ENCODE peak calls at places on chromosomes 13 and 19, in six cellular contexts. Q is HL-60, M is H1, F is K562, N is GM12878, V is SK-N-SH. R is an unnamed sample.

GRCh38 chr19:42560731-42561130 is 32.5 kb upstream of the CEACAM1 start:
- DNase-seq in M (no peak), N (no peak), F (no peak), Q (no peak), V (no peak), R (no peak)

GRCh38 chr13:51549593-51549992 is 34.7 kb upstream of the WDFY2 start:
- DNase-seq in Q (no peak), V (no peak), F (no peak), M (no peak), N (no peak), R (no peak)

GRCh38 chr19:48999481-49000325 is 6.0 kb downstream of the RUVBL2 start:
- DNase-seq in F (peak), V (peak), Q (peak), M (peak), N (no peak), R (no peak)

GRCh38 chr13:45331981-45332830 is 8.8 kb downstream of the TPT1 start:
- DNase-seq in F (no peak), Q (peak), M (no peak), V (no peak), N (no peak), R (peak)

GRCh38 chr19:24048261-24048660 is 38.7 kb upstream of the ZNF254 start:
- DNase-seq in Q (no peak), V (no peak), N (no peak), M (no peak), F (no peak), R (no peak)

GRCh38 chr13:93216122-93216521 is 10.5 kb upstream of the GPC6 start:
- DNase-seq in F (peak), N (no peak), V (no peak), Q (no peak), M (peak), R (no peak)

GRCh38 chr19:7153008-7153407 is 83.5 kb downstream of the ZNF557 start:
- DNase-seq in M (no peak), N (no peak), F (no peak), Q (no peak), V (no peak), R (no peak)

GRCh38 chr13:70016116-70016515 is 91.5 kb upstream of the ATXN8OS start:
- DNase-seq in Q (no peak), F (no peak), N (no peak), V (no peak), M (no peak), R (no peak)

GRCh38 chr13:30847697-30848307 is 58.3 kb upstream of the MEDAG start:
- DNase-seq in N (peak), V (no peak), M (no peak), Q (no peak), F (no peak), R (no peak)

GRCh38 chr13:31334547-31334946 is 134.8 kb downstream of the B3GLCT start:
- DNase-seq in Q (peak), V (no peak), F (no peak), M (no peak), N (no peak), R (no peak)

GRCh38 chr13:51317262-51317661 is 22.2 kb upstream of the SERPINE3 start:
- DNase-seq in V (no peak), Q (no peak), F (no peak), M (no peak), N (no peak), R (no peak)

GRCh38 chr13:66037096-66037495 is 1193.0 kb downstream of the PCDH9 start:
- DNase-seq in N (no peak), Q (no peak), M (no peak), V (no peak), F (no peak), R (no peak)

GRCh38 chr19:6662692-6663091 is 7.3 kb downstream of the TNFSF14 start:
- DNase-seq in Q (no peak), M (no peak), V (no peak), F (no peak), N (no peak), R (no peak)

GRCh38 chr13:39536274-39536673 is 66.7 kb downstream of the LHFPL6 start:
- DNase-seq in M (no peak), Q (no peak), F (no peak), V (no peak), N (no peak), R (no peak)

GRCh38 chr13:59674616-59675015 is 489.1 kb downstream of the DIAPH3 start:
- DNase-seq in Q (no peak), N (no peak), V (no peak), F (no peak), M (no peak), R (no peak)

GRCh38 chr13:40351537-40352384 is 314.7 kb downstream of the FOXO1 start:
- DNase-seq in M (no peak), F (no peak), N (no peak), V (no peak), Q (no peak), R (peak)

GRCh38 chr13:108283110-108283509 is 13.6 kb downstream of the TNFSF13B start:
- DNase-seq in Q (no peak), N (no peak), F (no peak), V (no peak), M (no peak), R (no peak)

GRCh38 chr19:10093295-10094186 is 7.4 kb downstream of the SHFL start:
- DNase-seq in N (no peak), F (peak), M (no peak), Q (no peak), V (no peak), R (no peak)

DNA sequence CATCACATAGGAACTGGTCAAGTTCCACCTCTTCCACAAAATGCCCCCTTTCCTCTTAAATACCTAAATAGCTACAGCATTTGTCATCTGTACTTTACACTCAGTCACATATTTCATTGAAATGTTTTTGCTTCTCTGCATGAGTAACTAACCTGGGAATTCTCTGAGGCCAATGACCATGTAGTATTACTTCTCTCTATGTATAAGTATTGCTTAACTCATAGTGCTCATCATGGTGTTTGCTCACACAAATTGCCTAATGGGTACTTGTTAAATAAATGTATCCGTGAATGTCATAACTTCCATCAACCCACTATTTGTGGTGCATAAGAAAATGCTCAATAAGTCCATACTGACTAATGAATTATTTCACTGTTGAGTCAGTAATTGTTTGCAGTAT is 115.5 kb downstream of the FGF14 start:
- DNase-seq in Q (no peak), M (no peak), V (no peak), F (no peak), N (no peak), R (peak)
- TF ChIP-seq GABPA in Q (no peak), M (no peak), V (no peak), F (no peak), N (no peak), R (no peak)

GRCh38 chr13:113900646-113901045 is 36.8 kb upstream of the GAS6 start:
- DNase-seq in V (no peak), M (no peak), F (no peak), N (no peak), Q (no peak), R (no peak)

GRCh38 chr13:113898391-113898790 is 34.5 kb upstream of the GAS6 start:
- DNase-seq in F (no peak), M (no peak), N (no peak), V (no peak), Q (no peak), R (no peak)

GRCh38 chr13:113895436-113895835 is 31.6 kb upstream of the GAS6 start:
- DNase-seq in F (no peak), M (no peak), V (no peak), Q (no peak), N (no peak), R (no peak)

GRCh38 chr13:113897161-113897560 is 33.3 kb upstream of the GAS6 start:
- DNase-seq in M (no peak), N (no peak), V (no peak), Q (no peak), F (no peak), R (peak)

DNA sequence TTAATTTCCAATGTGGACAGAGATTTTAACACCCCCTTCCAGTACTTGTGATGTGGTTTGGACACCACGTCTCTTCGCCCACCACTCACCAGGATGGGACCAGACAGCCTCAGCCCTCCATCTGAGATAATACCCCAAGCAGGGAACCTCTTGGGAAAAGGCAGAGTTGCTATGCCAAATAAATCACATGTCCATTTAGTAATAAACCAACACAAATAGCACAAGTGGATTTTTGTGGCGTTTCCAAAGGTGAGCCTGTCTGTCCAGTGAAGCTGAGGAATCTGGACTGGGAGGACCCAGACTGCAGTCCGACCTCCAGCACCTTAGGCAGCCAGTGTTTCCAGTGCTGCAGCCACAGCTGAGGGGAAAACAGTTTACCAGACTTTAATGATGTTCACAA is 34.1 kb upstream of the GAS6 start:
- DNase-seq in N (no peak), M (no peak), V (no peak), Q (no peak), F (no peak), R (no peak)
- TF ChIP-seq GABPA in N (no peak), M (no peak), V (no peak), Q (no peak), F (no peak), R (no peak)

DNA sequence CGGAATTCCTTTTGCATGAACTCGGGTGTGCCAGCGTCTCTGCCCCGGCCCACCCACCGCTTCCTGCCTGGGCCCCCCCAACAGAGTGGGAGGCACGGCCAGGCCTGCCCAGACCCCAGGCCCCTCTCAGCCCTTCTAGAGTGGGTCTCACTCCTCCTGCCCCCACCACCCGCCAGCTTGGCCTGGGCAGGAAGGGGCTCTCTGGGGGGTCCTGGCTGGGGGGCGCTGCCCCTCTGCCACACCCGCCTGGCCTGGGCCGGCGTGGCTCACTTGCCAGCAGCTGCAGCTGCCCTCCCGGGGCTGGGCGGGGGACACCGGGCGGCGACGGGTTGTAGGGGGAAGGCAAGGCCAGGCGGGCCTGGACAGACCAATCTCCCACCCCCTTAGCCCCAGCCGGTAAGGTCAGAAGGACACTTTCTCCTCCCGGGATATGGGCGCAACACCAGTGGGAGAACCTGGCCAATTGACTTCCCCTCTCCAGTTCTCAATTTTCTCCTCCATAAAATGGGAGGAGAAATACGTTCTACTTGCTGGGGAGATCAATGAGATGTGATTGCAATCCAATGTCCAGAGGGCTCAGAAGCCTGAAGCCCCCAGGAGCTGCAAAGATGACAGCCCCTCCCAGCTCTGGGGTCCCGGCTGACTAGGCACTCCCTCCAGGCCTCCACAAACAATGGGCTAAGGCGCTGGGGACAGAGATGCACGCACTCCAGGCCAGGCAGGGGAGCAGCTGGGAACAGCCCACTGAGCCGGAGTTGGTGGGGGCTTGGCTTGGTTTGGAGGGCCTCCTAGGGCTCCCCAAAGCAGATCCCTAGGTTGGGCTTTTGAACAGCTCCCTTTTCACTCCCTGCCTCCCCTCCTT is 2.4 kb downstream of the CRLF1 start:
- DNase-seq in Q (no peak), V (peak), N (no peak), M (no peak), F (no peak), R (no peak)
- TF ChIP-seq GABPA in Q (no peak), V (no peak), N (no peak), M (no peak), F (no peak), R (no peak)

DNA sequence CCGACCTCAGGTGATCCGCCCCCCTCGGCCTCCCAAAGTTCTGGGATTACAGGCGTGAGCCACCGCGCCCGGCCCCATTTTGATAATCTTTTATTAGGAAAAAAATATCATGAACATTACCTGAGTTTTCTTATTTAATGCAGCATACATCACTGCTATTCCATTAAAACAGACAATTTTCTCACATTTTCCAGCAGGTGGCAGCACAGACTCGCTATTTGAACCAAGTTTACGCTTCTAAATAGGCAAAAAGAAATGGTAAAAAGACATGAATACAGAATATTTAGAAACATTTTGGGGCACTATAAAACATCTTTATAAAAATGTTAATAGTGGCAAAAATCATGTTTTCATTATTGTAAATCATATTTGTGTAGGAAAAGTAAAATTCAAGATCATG is 903.1 kb downstream of the SLITRK6 start:
- DNase-seq in V (peak), Q (peak), F (peak), M (no peak), N (peak), R (peak)
- TF ChIP-seq GABPA in V (no peak), Q (no peak), F (no peak), M (no peak), N (no peak), R (no peak)

GRCh38 chr19:54481326-54481930 is 8.3 kb upstream of the CDC42EP5 start:
- DNase-seq in F (peak), V (peak), M (no peak), N (no peak), Q (peak), R (peak)
- TF ChIP-seq GABPA in F (no peak), V (no peak), M (no peak), N (no peak), Q (no peak), R (no peak)

DNA sequence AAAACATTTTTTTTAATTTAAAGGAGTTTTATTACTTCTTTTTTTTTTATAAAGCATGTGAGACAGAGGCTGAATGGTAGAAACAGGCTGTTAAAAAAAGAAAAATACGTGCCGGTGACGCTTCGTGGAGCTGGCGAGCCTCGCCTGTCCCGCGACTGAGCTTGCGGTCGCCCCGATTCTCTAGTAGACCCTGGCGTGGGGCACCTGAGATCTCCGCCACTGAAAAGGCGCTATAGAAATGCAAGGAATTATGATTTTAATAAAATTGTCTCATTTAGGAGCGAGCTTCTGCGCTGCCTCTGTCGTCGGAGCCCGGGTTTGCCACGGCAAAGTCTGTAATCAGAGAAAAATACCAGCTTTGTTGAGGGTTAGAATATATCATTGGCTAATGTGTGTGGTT is 18.4 kb downstream of the NFIX start:
- DNase-seq in N (no peak), M (no peak), V (no peak), F (no peak), Q (no peak), R (no peak)
- TF ChIP-seq GABPA in N (no peak), M (no peak), V (no peak), F (no peak), Q (no peak), R (no peak)

GRCh38 chr13:109700176-109700575 is 86.2 kb downstream of the IRS2 start:
- DNase-seq in V (peak), F (peak), M (no peak), N (no peak), Q (peak), R (no peak)
- TF ChIP-seq GABPA in V (peak), F (peak), M (no peak), N (no peak), Q (peak), R (no peak)

DNA sequence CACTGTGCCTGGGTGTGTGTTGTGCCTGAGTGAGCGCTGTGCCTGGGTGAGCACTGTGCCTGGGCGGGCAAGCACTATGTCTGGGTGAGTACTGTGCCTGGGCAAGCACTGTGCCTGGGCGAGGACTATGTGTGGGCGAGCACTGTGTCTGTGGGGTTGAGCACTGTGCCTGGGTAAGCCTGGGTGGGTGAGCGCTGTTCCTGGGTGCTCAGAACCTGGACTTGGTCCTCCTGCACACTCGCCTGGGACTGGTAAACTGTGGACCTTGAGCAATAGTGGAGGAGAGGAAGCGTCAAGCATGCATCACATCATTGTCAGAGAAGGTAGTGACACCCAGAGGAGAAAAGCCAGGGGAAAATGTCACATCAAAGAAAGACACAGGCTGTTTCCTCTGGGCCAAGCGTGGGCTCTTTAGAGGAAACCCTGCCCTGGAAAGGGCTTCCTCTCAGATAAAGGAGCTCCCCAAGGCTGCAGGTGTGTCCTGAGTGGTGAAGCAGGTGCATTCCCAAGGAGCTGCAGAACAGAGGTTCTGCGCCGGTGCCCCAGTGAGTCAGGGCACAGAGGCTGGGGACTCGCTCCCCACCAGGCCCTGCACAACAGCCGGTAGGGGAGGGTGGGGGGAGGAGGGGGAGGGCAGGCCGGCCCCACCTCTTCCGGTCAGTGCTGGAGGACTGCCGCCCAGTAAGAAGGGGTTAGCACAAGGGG is 141.2 kb downstream of the TEX29 start:
- DNase-seq in F (no peak), V (no peak), N (no peak), Q (no peak), M (no peak), R (no peak)
- TF ChIP-seq GABPA in F (no peak), V (no peak), N (no peak), Q (no peak), M (no peak), R (no peak)

DNA sequence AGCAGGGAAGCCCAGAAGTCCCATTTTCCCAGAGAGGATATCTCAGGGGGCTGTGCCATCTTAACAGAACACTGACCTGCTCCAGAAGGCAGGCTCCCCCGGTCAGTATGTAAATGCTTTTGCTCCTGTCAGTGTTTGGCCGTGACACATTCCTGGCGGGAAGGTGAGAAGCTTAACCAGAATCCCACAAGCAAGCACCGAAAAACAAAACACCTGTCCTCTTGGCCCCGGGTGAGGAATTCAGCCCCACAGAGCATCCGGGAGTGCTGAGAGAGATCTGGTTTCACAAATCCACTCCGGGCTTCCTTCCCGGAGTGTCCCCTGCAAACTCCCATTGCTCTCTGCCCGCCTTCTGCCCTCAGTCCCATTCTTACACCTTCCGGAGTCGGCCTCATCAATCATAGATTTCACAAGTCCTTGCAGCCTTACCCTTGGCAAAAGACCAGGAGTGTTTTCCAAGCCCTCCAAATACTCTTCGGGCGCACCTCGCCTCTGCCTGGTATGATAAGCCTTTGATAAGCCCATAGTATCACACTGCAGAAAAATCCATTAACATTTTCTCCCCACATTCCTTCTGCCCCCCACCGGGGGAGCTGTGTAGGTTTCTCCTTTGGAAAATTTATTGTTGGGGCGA is 12.2 kb downstream of the TPM4 start:
- DNase-seq in V (no peak), Q (no peak), N (no peak), M (no peak), F (peak), R (no peak)
- TF ChIP-seq GABPA in V (no peak), Q (no peak), N (no peak), M (no peak), F (no peak), R (no peak)

R was measured in HepG2.